ENCODE peak calls at places on chromosomes 16 and 17, in six cellular contexts. S, J, D, O, Q and U are unnamed samples.
A peak's percentile ranks its signal among the peaks of the same experiment; 100 is the strongest.

GRCh38 chr16:35689764-35690163 is 2230.4 kb downstream of the TP53TG3F start:
- DNase-seq in S (no peak), J (no peak), D (no peak), O (no peak), Q (no peak), U (no peak)

GRCh38 chr16:11524098-11524760 is 62.5 kb downstream of the LITAF start:
- DNase-seq in S (no peak), J (no peak), D (peak; percentile 32), O (no peak), Q (no peak), U (no peak)

GRCh38 chr17:5011928-5012327 is 14.2 kb downstream of the KIF1C start:
- DNase-seq in S (no peak), J (peak; percentile 71), D (peak; percentile 45), O (no peak), Q (no peak), U (no peak)

GRCh38 chr16:47817048-47817447 is 338.7 kb downstream of the ABCC12 start:
- DNase-seq in S (no peak), J (no peak), D (no peak), O (no peak), Q (no peak), U (no peak)

GRCh38 chr16:8716592-8716991 is 42.2 kb downstream of the ABAT start:
- DNase-seq in S (no peak), J (no peak), D (peak; percentile 15), O (no peak), Q (peak; percentile 76), U (no peak)

GRCh38 chr17:68145088-68145487 is 102.8 kb upstream of the AMZ2 start:
- DNase-seq in S (no peak), J (no peak), D (no peak), O (no peak), Q (no peak), U (no peak)

GRCh38 chr16:3959148-3959547 is 78.6 kb upstream of the CREBBP start:
- DNase-seq in S (no peak), J (no peak), D (peak; percentile 83), O (peak; percentile 54), Q (peak; percentile 69), U (peak; percentile 55)

GRCh38 chr16:50677351-50677750 is 3.8 kb downstream of the SNX20 start:
- DNase-seq in S (no peak), J (no peak), D (no peak), O (no peak), Q (no peak), U (no peak)

GRCh38 chr16:870856-871561 is 70.5 kb upstream of the GNG13 start:
- DNase-seq in S (no peak), J (no peak), D (no peak), O (no peak), Q (no peak), U (no peak)

GRCh38 chr16:2701713-2702437 is 18.1 kb downstream of the PRSS27 start:
- DNase-seq in S (no peak), J (no peak), D (no peak), O (no peak), Q (no peak), U (no peak)

GRCh38 chr17:55813944-55814343 is 63.1 kb downstream of the PCTP start:
- DNase-seq in S (no peak), J (no peak), D (no peak), O (no peak), Q (no peak), U (no peak)

GRCh38 chr16:85306071-85306792 is 194.0 kb upstream of the CIBAR2 start:
- DNase-seq in S (no peak), J (peak; percentile 80), D (peak; percentile 87), O (peak; percentile 89), Q (peak; percentile 96), U (peak; percentile 86)

GRCh38 chr17:62696256-62696655 is 68.8 kb downstream of the MRC2 start:
- DNase-seq in S (no peak), J (no peak), D (peak; percentile 84), O (no peak), Q (no peak), U (no peak)

GRCh38 chr16:89620406-89620841 is 7.0 kb downstream of the DPEP1 start:
- DNase-seq in S (no peak), J (no peak), D (no peak), O (no peak), Q (no peak), U (no peak)

GRCh38 chr17:39738568-39738901 is 797 bp downstream of the GRB7 start:
- DNase-seq in S (no peak), J (no peak), D (no peak), O (peak; percentile 76), Q (no peak), U (no peak)

GRCh38 chr17:73719588-73720071 is 75.4 kb upstream of the SDK2 start:
- DNase-seq in S (peak; percentile 57), J (no peak), D (no peak), O (peak; percentile 12), Q (peak; percentile 89), U (peak; percentile 73)